ENCODE peak calls at places on chromosome 3, in five cellular contexts. H is NCI-H1417; F is EH; C is Calu3; G is stimulated activated CD4-positive, alpha-beta T cell treated with anti-CD3 and anti-CD28 coated beads, Interleukin-4, amount 100 ng/mL, for 1 hour. O is an unnamed sample.

GRCh38 chr3:99878005-99878404 is 60.3 kb downstream of the CMSS1 start:
- DNase-seq in H (no peak), F (peak), C (peak), G (no peak), O (peak)

GRCh38 chr3:25897019-25897418 is 107.1 kb downstream of the OXSM start:
- DNase-seq in H (peak), F (peak), C (peak), G (no peak), O (no peak)

GRCh38 chr3:195077611-195078540 is 193.1 kb downstream of the XXYLT1 start:
- DNase-seq in H (no peak), F (no peak), C (no peak), G (no peak), O (no peak)

GRCh38 chr3:16400143-16400935 is 113.2 kb downstream of the RFTN1 start:
- DNase-seq in H (no peak), F (peak), C (no peak), G (no peak), O (peak)

GRCh38 chr3:185677146-185677829 is 91.2 kb downstream of the SENP2 start:
- DNase-seq in H (peak), F (peak), C (peak), G (no peak), O (peak)

GRCh38 chr3:71488391-71488809 is 95.1 kb downstream of the FOXP1 start:
- DNase-seq in H (no peak), F (no peak), C (no peak), G (no peak), O (no peak)

GRCh38 chr3:190064112-190064511 is 56.6 kb downstream of the P3H2 start:
- DNase-seq in H (no peak), F (peak), C (peak), G (no peak), O (peak)

GRCh38 chr3:42705962-42706585 is 3.5 kb upstream of the HHATL start:
- DNase-seq in H (no peak), F (no peak), C (no peak), G (no peak), O (no peak)

GRCh38 chr3:157083824-157084223 is 76.1 kb downstream of the CCNL1 start:
- DNase-seq in H (no peak), F (no peak), C (no peak), G (no peak), O (no peak)

GRCh38 chr3:183123891-183124290 is 24.6 kb upstream of the MCCC1 start:
- DNase-seq in H (no peak), F (peak), C (no peak), G (no peak), O (no peak)

GRCh38 chr3:82001276-82001953 is 240.0 kb upstream of the GBE1 start:
- DNase-seq in H (no peak), F (no peak), C (no peak), G (no peak), O (no peak)

GRCh38 chr3:73622135-73622534 is 2.6 kb downstream of the PDZRN3 start:
- DNase-seq in H (no peak), F (peak), C (no peak), G (no peak), O (peak)